ENCODE peak calls at places on chromosome 9, in four cellular contexts. M is mesendoderm; P is stimulated activated CD8-positive, alpha-beta memory T cell treated with anti-CD3 and anti-CD28 coated beads, Interleukin-4, amount 100 ng/mL, for 4 hours; R is activated CD8-positive, alpha-beta memory T cell treated with anti-CD3 and anti-CD28 coated beads, Interleukin-2, amount 50 U/mL, for 48 hours. H is an unnamed sample.
A peak's percentile ranks its signal among the peaks of the same experiment; 100 is the strongest.

GRCh38 chr9:23825143-23825531 is 903 bp downstream of the ELAVL2 start:
- DNase-seq in M (peak; percentile 84), P (no peak), R (no peak), H (no peak)

GRCh38 chr9:120914410-120914809 is 12.2 kb downstream of the TRAF1 start:
- DNase-seq in M (no peak), P (no peak), R (no peak), H (no peak)

GRCh38 chr9:29556317-29556716 is 1983.0 kb upstream of the C9orf72 start:
- DNase-seq in M (peak; percentile 2), P (no peak), R (no peak), H (no peak)

GRCh38 chr9:36123511-36123910 is 13.0 kb upstream of the GLIPR2 start:
- DNase-seq in M (no peak), P (no peak), R (no peak), H (no peak)

GRCh38 chr9:77588319-77588937 is 59.7 kb downstream of the GNA14 start:
- DNase-seq in M (peak; percentile 95), P (no peak), R (no peak), H (no peak)

GRCh38 chr9:22278426-22278825 is 168.2 kb upstream of the DMRTA1 start:
- DNase-seq in M (no peak), P (no peak), R (no peak), H (no peak)

GRCh38 chr9:93081931-93082330 is 14.1 kb upstream of the CARD19 start:
- DNase-seq in M (no peak), P (no peak), R (no peak), H (no peak)

GRCh38 chr9:37998881-37999311 is 70.1 kb downstream of the SHB start:
- DNase-seq in M (no peak), P (no peak), R (no peak), H (no peak)

GRCh38 chr9:38211002-38211401 is 142.0 kb upstream of the SHB start:
- DNase-seq in M (peak; percentile 32), P (no peak), R (no peak), H (no peak)

GRCh38 chr9:124381073-124381945 is 33.9 kb downstream of the PSMB7 start:
- DNase-seq in M (no peak), P (no peak), R (no peak), H (no peak)

GRCh38 chr9:133075925-133076324 is 14.1 kb downstream of the CEL start:
- DNase-seq in M (peak; percentile 25), P (no peak), R (no peak), H (no peak)

GRCh38 chr9:95506438-95506691 is 10.4 kb downstream of the PTCH1 start:
- DNase-seq in M (peak; percentile 60), P (no peak), R (peak; percentile 73), H (no peak)

GRCh38 chr9:19231126-19232035 is 888 bp downstream of the DENND4C start:
- DNase-seq in M (peak; percentile 56), P (peak; percentile 1), R (no peak), H (no peak)

GRCh38 chr9:107246259-107247254 is 36.5 kb upstream of the RAD23B start:
- DNase-seq in M (peak; percentile 73), P (no peak), R (no peak), H (no peak)

GRCh38 chr9:113352411-113352810 is 3.1 kb downstream of the BSPRY start:
- DNase-seq in M (no peak), P (no peak), R (no peak), H (no peak)

GRCh38 chr9:86636614-86637013 is 282.4 kb upstream of the TUT7 start:
- DNase-seq in M (peak; percentile 12), P (no peak), R (no peak), H (no peak)

GRCh38 chr9:81312346-81312745 is 377.0 kb downstream of the TLE1 start:
- DNase-seq in M (no peak), P (no peak), R (no peak), H (no peak)

GRCh38 chr9:91223000-91223399 is 138.7 kb downstream of the AUH start:
- DNase-seq in M (no peak), P (no peak), R (no peak), H (no peak)

GRCh38 chr9:93266521-93267001 is 82.6 kb downstream of the WNK2 start:
- DNase-seq in M (no peak), P (no peak), R (no peak), H (no peak)

GRCh38 chr9:134626576-134627416 is 14.8 kb upstream of the COL5A1 start:
- DNase-seq in M (peak; percentile 85), P (no peak), R (no peak), H (no peak)

GRCh38 chr9:2085719-2086515 is 70.8 kb downstream of the SMARCA2 start:
- DNase-seq in M (no peak), P (no peak), R (no peak), H (no peak)

GRCh38 chr9:113886003-113886324 is 9.9 kb downstream of the ZNF618 start:
- DNase-seq in M (no peak), P (no peak), R (no peak), H (no peak)

GRCh38 chr9:91159664-91160121 is 202.0 kb downstream of the AUH start:
- DNase-seq in M (peak; percentile 75), P (no peak), R (no peak), H (no peak)

GRCh38 chr9:13358128-13358527 is 78.6 kb upstream of the MPDZ start:
- DNase-seq in M (peak; percentile 66), P (no peak), R (no peak), H (no peak)

GRCh38 chr9:92035687-92036410 is 79.4 kb downstream of the SPTLC1 start:
- DNase-seq in M (no peak), P (no peak), R (no peak), H (no peak)

GRCh38 chr9:135662758-135663450 is at the start of gene LCN9:
- DNase-seq in M (peak; percentile 38), P (no peak), R (no peak), H (no peak)